ENCODE peak calls at places on chromosomes 5 and 9, in ten cellular contexts. U, F, W, N, S, H, I, A, P and M are unnamed samples. For H3K4me1 and H3K9me3, the result is how much of the 10 kb centered on the place peaks cover.

GRCh38 chr9:18394847-18395355 is 79.1 kb upstream of the ADAMTSL1 start:
- DNase-seq in U (no peak), F (no peak), W (no peak), N (no peak), S (no peak), H (no peak), I (no peak), A (no peak), P (no peak), M (no peak)

GRCh38 chr5:63398346-63398745 is 563.9 kb downstream of the HTR1A start:
- DNase-seq in U (no peak), F (no peak), W (no peak), N (peak), S (no peak), H (no peak), I (no peak), A (no peak), P (no peak), M (no peak)

GRCh38 chr9:109997682-109998081 is 210.3 kb downstream of the C9orf152 start:
- DNase-seq in U (no peak), F (no peak), W (no peak), N (no peak), S (no peak), H (no peak), I (no peak), A (no peak), P (no peak), M (no peak)

GRCh38 chr5:50302815-50303490 is 138.1 kb downstream of the EMB start:
- DNase-seq in U (no peak), F (no peak), W (no peak), N (no peak), S (no peak), H (no peak), I (peak), A (no peak), P (no peak), M (no peak)

GRCh38 chr5:80284720-80285119 is 28.9 kb upstream of the SERINC5 start:
- DNase-seq in U (no peak), F (no peak), W (peak), N (no peak), S (no peak), H (peak), I (no peak), A (no peak), P (no peak), M (no peak)

GRCh38 chr5:54701179-54701578 is 183.6 kb downstream of the SNX18 start:
- DNase-seq in U (no peak), F (no peak), W (no peak), N (no peak), S (no peak), H (no peak), I (peak), A (peak), P (no peak), M (no peak)

GRCh38 chr9:35852267-35852815 is 17.9 kb downstream of the OR13J1 start:
- DNase-seq in U (no peak), F (no peak), W (no peak), N (no peak), S (no peak), H (no peak), I (no peak), A (no peak), P (no peak), M (no peak)

GRCh38 chr9:110114888-110115259 is 93.1 kb downstream of the C9orf152 start:
- DNase-seq in U (no peak), F (no peak), W (no peak), N (no peak), S (no peak), H (no peak), I (peak), A (no peak), P (no peak), M (no peak)

GRCh38 chr9:71936066-71936465 is 24.6 kb downstream of the C9orf85 start:
- DNase-seq in U (no peak), F (no peak), W (no peak), N (no peak), S (no peak), H (no peak), I (peak), A (no peak), P (no peak), M (no peak)

GRCh38 chr5:53123702-53124101 is 14.1 kb upstream of the MOCS2 start:
- DNase-seq in U (no peak), F (no peak), W (no peak), N (no peak), S (no peak), H (no peak), I (peak), A (no peak), P (no peak), M (no peak)

GRCh38 chr5:71576241-71576640 is 10.9 kb upstream of the MCCC2 start:
- DNase-seq in U (no peak), F (no peak), W (no peak), N (no peak), S (no peak), H (no peak), I (peak), A (no peak), P (no peak), M (no peak)

GRCh38 chr5:10329808-10330481 is 22.2 kb upstream of the CMBL start:
- DNase-seq in U (no peak), F (peak), W (no peak), N (no peak), S (no peak), H (no peak), I (peak), A (no peak), P (no peak), M (no peak)

GRCh38 chr9:111099199-111100005 is 61.1 kb upstream of the LPAR1 start:
- DNase-seq in U (no peak), F (no peak), W (no peak), N (no peak), S (no peak), H (no peak), I (no peak), A (no peak), P (no peak), M (peak)

GRCh38 chr9:105114318-105114717 is 130.1 kb upstream of the SLC44A1 start:
- DNase-seq in U (no peak), F (no peak), W (no peak), N (no peak), S (peak), H (no peak), I (no peak), A (no peak), P (no peak), M (no peak)

GRCh38 chr5:56451742-56452141 is 218.6 kb upstream of the ANKRD55 start:
- DNase-seq in U (no peak), F (no peak), W (no peak), N (no peak), S (no peak), H (no peak), I (no peak), A (no peak), P (no peak), M (no peak)

GRCh38 chr5:175712681-175713085 is 54.8 kb downstream of the HRH2 start:
- DNase-seq in U (peak), F (no peak), W (no peak), N (no peak), S (no peak), H (no peak), I (no peak), A (no peak), P (no peak), M (peak)

GRCh38 chr5:1341863-1342262 is 3.0 kb downstream of the CLPTM1L start:
- DNase-seq in U (no peak), F (no peak), W (no peak), N (no peak), S (peak), H (peak), I (no peak), A (no peak), P (no peak), M (no peak)

GRCh38 chr5:1342268-1342667 is 2.6 kb downstream of the CLPTM1L start:
- DNase-seq in U (no peak), F (no peak), W (no peak), N (no peak), S (no peak), H (peak), I (no peak), A (no peak), P (no peak), M (no peak)

GRCh38 chr5:1344975-1345838 is at the start of gene CLPTM1L:
- DNase-seq in U (peak), F (peak), W (peak), N (peak), S (peak), H (peak), I (peak), A (peak), P (peak), M (peak)

GRCh38 chr5:1343931-1344901 is 683 bp downstream of the CLPTM1L start:
- DNase-seq in U (no peak), F (no peak), W (no peak), N (no peak), S (peak), H (peak), I (peak), A (no peak), P (no peak), M (peak)

DNA sequence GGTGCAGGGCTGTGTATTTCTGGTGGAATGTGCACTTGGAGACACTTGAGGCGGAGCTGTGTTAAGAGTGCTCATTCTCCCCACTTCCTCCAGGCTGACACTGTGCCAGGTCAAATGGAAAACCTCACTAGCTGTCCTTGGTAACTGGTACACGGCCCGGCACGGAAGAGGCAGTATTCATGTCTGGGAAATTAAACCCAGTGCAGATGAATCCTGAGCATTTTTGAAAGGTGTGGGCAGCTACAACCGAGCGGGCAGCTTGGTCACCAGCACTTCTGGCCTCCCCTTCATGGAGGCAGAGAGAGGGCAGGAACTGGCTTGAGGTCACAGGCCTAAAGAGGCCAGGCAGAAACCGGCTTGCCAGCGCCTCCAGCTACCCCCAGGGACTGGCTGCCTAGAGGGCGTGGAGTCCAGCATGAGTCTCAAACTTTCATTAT is 1.6 kb downstream of the CLPTM1L start:
- DNase-seq in U (peak), F (no peak), W (no peak), N (no peak), S (peak), H (no peak), I (no peak), A (peak), P (no peak), M (no peak)
- H3K4me1 ChIP-seq in U (under half), F (under half), W (under half), N (under half), S (half or more), H (under half), I (under half), A (under half), P (under half), M (under half)

GRCh38 chr9:96442491-96442890 is 7.5 kb upstream of the HABP4 start:
- DNase-seq in U (no peak), F (no peak), W (no peak), N (no peak), S (peak), H (no peak), I (no peak), A (no peak), P (no peak), M (no peak)

GRCh38 chr9:96437454-96437853 is 12.5 kb upstream of the HABP4 start:
- DNase-seq in U (no peak), F (no peak), W (no peak), N (no peak), S (no peak), H (no peak), I (no peak), A (no peak), P (no peak), M (no peak)

GRCh38 chr9:96441798-96442445 is 8.0 kb upstream of the HABP4 start:
- DNase-seq in U (no peak), F (no peak), W (no peak), N (no peak), S (peak), H (no peak), I (peak), A (no peak), P (no peak), M (peak)

GRCh38 chr9:96436456-96437126 is 13.4 kb upstream of the HABP4 start:
- DNase-seq in U (no peak), F (no peak), W (no peak), N (no peak), S (no peak), H (no peak), I (no peak), A (no peak), P (no peak), M (no peak)

DNA sequence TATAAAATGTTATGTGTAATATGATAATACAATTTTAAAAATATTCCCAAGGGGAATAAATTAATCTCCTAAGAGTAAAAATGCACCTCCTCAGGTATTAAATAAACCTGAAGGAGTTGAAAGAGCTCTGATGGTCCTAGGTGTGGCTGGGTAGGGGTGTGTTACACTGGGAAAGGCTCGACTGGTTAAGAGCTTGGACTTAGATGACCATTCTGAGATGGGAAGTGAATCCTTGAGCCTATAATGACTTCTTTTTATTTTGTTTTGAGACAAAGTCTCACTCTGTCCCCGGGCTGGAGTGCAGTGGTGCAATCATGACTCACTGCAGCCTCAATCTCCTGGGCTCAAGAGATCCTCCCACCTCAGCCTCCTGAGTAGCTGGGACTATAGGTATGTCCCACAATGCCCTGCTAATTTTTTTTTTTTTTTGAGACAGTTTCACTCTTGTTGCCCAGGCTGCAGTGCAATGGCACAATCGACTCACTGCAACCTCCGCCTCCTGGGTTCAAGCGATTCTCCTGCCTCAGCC is 9.2 kb upstream of the HABP4 start:
- DNase-seq in U (no peak), F (no peak), W (no peak), N (no peak), S (no peak), H (no peak), I (no peak), A (no peak), P (no peak), M (no peak)
- H3K9me3 ChIP-seq in U (under half), F (under half), W (under half), N (under half), S (under half), H (under half), I (under half), A (under half), P (under half), M (under half)

GRCh38 chr9:89411759-89412158 is 86.2 kb downstream of the SEMA4D start:
- DNase-seq in U (no peak), F (no peak), W (no peak), N (no peak), S (no peak), H (no peak), I (no peak), A (no peak), P (no peak), M (no peak)

GRCh38 chr9:89412951-89413350 is 85.0 kb downstream of the SEMA4D start:
- DNase-seq in U (no peak), F (no peak), W (no peak), N (no peak), S (no peak), H (no peak), I (no peak), A (no peak), P (no peak), M (no peak)

GRCh38 chr9:89410709-89411111 is 87.2 kb downstream of the SEMA4D start:
- DNase-seq in U (no peak), F (no peak), W (peak), N (no peak), S (no peak), H (no peak), I (no peak), A (no peak), P (no peak), M (no peak)

GRCh38 chr9:89408628-89409101 is 89.2 kb downstream of the SEMA4D start:
- DNase-seq in U (no peak), F (no peak), W (peak), N (no peak), S (no peak), H (peak), I (no peak), A (no peak), P (peak), M (no peak)

GRCh38 chr9:89410022-89410421 is 87.9 kb downstream of the SEMA4D start:
- DNase-seq in U (no peak), F (no peak), W (no peak), N (no peak), S (no peak), H (no peak), I (no peak), A (no peak), P (no peak), M (no peak)
- H3K4me1 ChIP-seq in U (under half), F (under half), W (half or more), N (under half), S (under half), H (half or more), I (under half), A (under half), P (under half), M (under half)

DNA sequence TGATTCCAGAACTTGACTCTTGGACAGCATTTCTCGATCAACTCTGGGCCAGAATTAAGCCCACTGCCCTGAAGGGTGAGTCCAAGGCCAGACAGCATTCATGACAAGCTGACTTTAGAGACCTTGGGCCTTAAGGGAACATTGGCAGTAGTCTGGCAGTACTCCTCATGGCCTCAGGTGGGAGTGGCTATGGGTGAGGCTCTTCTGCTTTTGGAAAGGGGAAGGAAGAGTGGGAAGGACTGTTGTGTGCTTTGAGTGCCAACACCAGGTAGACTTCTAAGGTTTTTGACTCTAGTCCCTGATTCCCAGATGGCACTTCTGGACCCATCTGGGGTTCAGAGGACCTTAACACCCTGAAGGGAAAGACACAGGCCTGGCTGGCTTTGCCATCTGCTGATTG is 530.4 kb downstream of the ACTL7B start:
- DNase-seq in U (no peak), F (no peak), W (no peak), N (no peak), S (no peak), H (no peak), I (no peak), A (no peak), P (no peak), M (no peak)
- H3K9me3 ChIP-seq in U (under half), F (under half), W (under half), N (under half), S (under half), H (under half), I (under half), A (under half), P (under half), M (under half)

GRCh38 chr9:136962701-136963248 is 10.7 kb downstream of the LCN12 start:
- DNase-seq in U (no peak), F (no peak), W (no peak), N (no peak), S (no peak), H (no peak), I (no peak), A (no peak), P (no peak), M (no peak)
- H3K4me1 ChIP-seq in U (under half), F (under half), W (half or more), N (under half), S (under half), H (half or more), I (under half), A (under half), P (under half), M (under half)

DNA sequence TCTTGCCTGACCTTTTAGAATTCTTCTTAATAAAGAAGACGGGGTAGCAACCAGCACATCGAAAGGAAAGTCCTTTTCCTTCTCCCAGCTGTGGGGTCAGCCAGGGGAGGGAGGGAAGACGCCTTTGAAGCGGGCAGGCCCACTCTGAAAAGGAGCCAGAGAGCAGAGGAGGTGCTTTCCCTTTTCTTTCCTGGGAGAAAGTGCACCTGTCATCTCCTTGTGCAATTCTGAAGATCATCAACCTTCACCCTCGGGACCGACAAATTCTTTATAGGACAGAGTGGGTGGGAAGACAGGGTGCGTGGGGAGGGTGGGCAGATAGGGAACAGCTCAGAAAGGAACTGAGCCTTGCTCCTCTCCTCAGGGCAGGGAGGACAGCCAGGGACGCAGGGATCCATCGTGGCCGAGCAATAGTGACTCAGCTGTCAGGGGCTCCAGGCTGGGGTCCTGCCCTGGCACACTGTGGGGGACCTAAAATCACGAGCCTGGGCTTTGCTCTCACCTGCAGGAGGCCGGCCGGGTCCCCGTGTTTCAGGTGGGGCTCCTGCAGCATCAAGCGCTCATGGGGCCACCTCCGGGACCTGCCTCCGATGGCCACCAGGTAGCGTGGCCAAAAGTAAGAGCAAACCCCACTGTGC is 141.0 kb downstream of the OLFM1 start:
- DNase-seq in U (peak), F (no peak), W (no peak), N (no peak), S (no peak), H (peak), I (no peak), A (peak), P (peak), M (no peak)
- H3K9me3 ChIP-seq in U (under half), F (under half), W (under half), N (under half), S (under half), H (under half), I (half or more), A (under half), P (under half), M (under half)

GRCh38 chr5:66906021-66906420 is 290.6 kb downstream of the CD180 start:
- DNase-seq in U (no peak), F (no peak), W (no peak), N (no peak), S (no peak), H (no peak), I (no peak), A (no peak), P (no peak), M (no peak)
- H3K4me1 ChIP-seq in U (under half), F (under half), W (under half), N (under half), S (under half), H (under half), I (under half), A (under half), P (under half), M (under half)